ENCODE peak calls at places on chromosomes 7 and 10, in nine cellular contexts. One of them, this sample, is unnamed.

GRCh38 chr10:3423411-3423810 is 250.8 kb upstream of the PITRM1 start:
- DNase-seq in left ventricle myocardium inferior: no peak
- DNase-seq in thoracic aorta: no peak
- DNase-seq in H7: no peak
- DNase-seq in astrocyte: no peak
- DNase-seq in uterus: no peak
- DNase-seq in left lung: peak; percentile 67
- DNase-seq in Karpas-422: no peak
- DNase-seq in fibroblast of lung: no peak
- DNase-seq in this sample: no peak

GRCh38 chr7:87513735-87514319 is 38.3 kb upstream of the ABCB4 start:
- DNase-seq in left ventricle myocardium inferior: no peak
- DNase-seq in thoracic aorta: no peak
- DNase-seq in H7: no peak
- DNase-seq in astrocyte: no peak
- DNase-seq in uterus: no peak
- DNase-seq in left lung: no peak
- DNase-seq in Karpas-422: no peak
- DNase-seq in fibroblast of lung: no peak
- DNase-seq in this sample: no peak

GRCh38 chr7:46559194-46559576 is 638.1 kb upstream of the IGFBP3 start:
- DNase-seq in left ventricle myocardium inferior: no peak
- DNase-seq in thoracic aorta: no peak
- DNase-seq in H7: no peak
- DNase-seq in astrocyte: peak; percentile 85
- DNase-seq in uterus: no peak
- DNase-seq in left lung: no peak
- DNase-seq in Karpas-422: no peak
- DNase-seq in fibroblast of lung: peak; percentile 95
- DNase-seq in this sample: no peak

GRCh38 chr10:33376976-33377657 is 42.6 kb upstream of the NRP1 start:
- DNase-seq in left ventricle myocardium inferior: no peak
- DNase-seq in thoracic aorta: no peak
- DNase-seq in H7: no peak
- DNase-seq in astrocyte: peak; percentile 83
- DNase-seq in uterus: no peak
- DNase-seq in left lung: no peak
- DNase-seq in Karpas-422: no peak
- DNase-seq in fibroblast of lung: peak; percentile 81
- DNase-seq in this sample: peak; percentile 44

GRCh38 chr10:105109164-105109563 is 468.1 kb downstream of the SORCS3 start:
- DNase-seq in left ventricle myocardium inferior: no peak
- DNase-seq in thoracic aorta: no peak
- DNase-seq in H7: no peak
- DNase-seq in astrocyte: no peak
- DNase-seq in uterus: no peak
- DNase-seq in left lung: no peak
- DNase-seq in Karpas-422: no peak
- DNase-seq in fibroblast of lung: no peak
- DNase-seq in this sample: no peak

GRCh38 chr10:46019541-46020343 is 10.7 kb downstream of the NCOA4 start:
- DNase-seq in left ventricle myocardium inferior: no peak
- DNase-seq in thoracic aorta: no peak
- DNase-seq in H7: no peak
- DNase-seq in astrocyte: no peak
- DNase-seq in uterus: no peak
- DNase-seq in left lung: no peak
- DNase-seq in Karpas-422: peak; percentile 92
- DNase-seq in fibroblast of lung: no peak
- DNase-seq in this sample: no peak

GRCh38 chr7:100949227-100949930 is at the start of gene MUC3A:
- DNase-seq in left ventricle myocardium inferior: no peak
- DNase-seq in thoracic aorta: no peak
- DNase-seq in H7: peak; percentile 70
- DNase-seq in astrocyte: no peak
- DNase-seq in uterus: no peak
- DNase-seq in left lung: no peak
- DNase-seq in Karpas-422: no peak
- DNase-seq in fibroblast of lung: no peak
- DNase-seq in this sample: no peak

GRCh38 chr7:108079291-108080057 is 50.7 kb downstream of the LAMB4 start:
- DNase-seq in left ventricle myocardium inferior: no peak
- DNase-seq in thoracic aorta: no peak
- DNase-seq in H7: no peak
- DNase-seq in astrocyte: peak; percentile 93
- DNase-seq in uterus: no peak
- DNase-seq in left lung: no peak
- DNase-seq in Karpas-422: no peak
- DNase-seq in fibroblast of lung: peak; percentile 97
- DNase-seq in this sample: peak; percentile 74

GRCh38 chr7:111559665-111560064 is 2.6 kb downstream of the IMMP2L start:
- DNase-seq in left ventricle myocardium inferior: no peak
- DNase-seq in thoracic aorta: no peak
- DNase-seq in H7: no peak
- DNase-seq in astrocyte: no peak
- DNase-seq in uterus: no peak
- DNase-seq in left lung: no peak
- DNase-seq in Karpas-422: no peak
- DNase-seq in fibroblast of lung: no peak
- DNase-seq in this sample: no peak

GRCh38 chr7:111561909-111562732 is at the start of gene IMMP2L:
- DNase-seq in left ventricle myocardium inferior: peak; percentile 89
- DNase-seq in thoracic aorta: peak; percentile 30
- DNase-seq in H7: peak; percentile 93
- DNase-seq in astrocyte: peak; percentile 65
- DNase-seq in uterus: peak; percentile 94
- DNase-seq in left lung: peak; percentile 96
- DNase-seq in Karpas-422: peak; percentile 96
- DNase-seq in fibroblast of lung: peak; percentile 81
- DNase-seq in this sample: peak; percentile 76

GRCh38 chr7:111561659-111561908 is 708 bp downstream of the IMMP2L start:
- DNase-seq in left ventricle myocardium inferior: no peak
- DNase-seq in thoracic aorta: no peak
- DNase-seq in H7: no peak
- DNase-seq in astrocyte: no peak
- DNase-seq in uterus: no peak
- DNase-seq in left lung: no peak
- DNase-seq in Karpas-422: no peak
- DNase-seq in fibroblast of lung: no peak
- DNase-seq in this sample: no peak

GRCh38 chr7:111558948-111559347 is 3.3 kb downstream of the IMMP2L start:
- DNase-seq in left ventricle myocardium inferior: no peak
- DNase-seq in thoracic aorta: no peak
- DNase-seq in H7: no peak
- DNase-seq in astrocyte: no peak
- DNase-seq in uterus: no peak
- DNase-seq in left lung: no peak
- DNase-seq in Karpas-422: no peak
- DNase-seq in fibroblast of lung: peak; percentile 41
- DNase-seq in this sample: no peak

DNA sequence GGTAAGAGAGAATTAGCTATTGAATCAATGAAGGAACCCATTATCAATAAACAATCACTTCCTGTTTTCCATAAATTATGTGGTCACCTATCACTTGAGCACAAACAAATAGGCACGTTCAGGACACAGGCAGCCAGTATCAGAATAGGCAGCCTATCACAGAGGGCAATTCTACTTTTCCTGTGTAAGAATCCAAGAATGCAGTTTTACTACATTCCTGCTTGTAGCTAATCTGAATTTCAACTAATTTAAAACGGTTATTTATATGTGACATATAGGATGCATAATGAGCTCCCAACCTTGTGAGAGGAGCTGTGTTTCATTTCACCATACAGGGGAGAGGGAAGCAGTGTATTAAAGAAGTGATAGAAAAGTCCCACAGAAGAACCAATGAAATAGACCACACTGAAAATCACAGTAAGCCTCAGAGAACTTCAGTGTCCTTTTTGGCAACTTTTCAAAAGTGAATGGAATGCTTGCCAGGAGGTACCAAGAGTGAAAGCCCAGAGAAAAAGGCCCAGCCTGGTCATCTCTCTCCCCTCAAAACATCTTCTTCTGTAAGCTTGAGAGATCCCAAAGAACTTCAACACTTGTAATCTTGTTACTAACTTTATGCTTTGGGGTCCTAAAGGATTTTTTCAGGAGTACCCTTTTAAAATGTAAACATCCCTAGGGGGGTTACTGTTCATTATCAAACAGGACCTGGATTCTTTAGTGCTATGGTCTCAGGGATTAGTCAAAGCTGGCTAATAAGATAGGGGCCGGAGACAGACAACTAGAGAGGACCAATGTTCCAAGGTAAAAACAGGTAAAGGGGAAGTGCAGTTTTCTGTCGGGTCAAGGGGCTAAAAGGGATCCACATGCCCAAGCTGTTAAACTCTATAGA is 1.3 kb downstream of the IMMP2L start:
- DNase-seq in left ventricle myocardium inferior: no peak
- DNase-seq in thoracic aorta: no peak
- DNase-seq in H7: no peak
- DNase-seq in astrocyte: peak; percentile 19
- DNase-seq in uterus: no peak
- DNase-seq in left lung: no peak
- DNase-seq in Karpas-422: peak; percentile 74
- DNase-seq in fibroblast of lung: peak; percentile 61
- DNase-seq in this sample: no peak
- H3K4me3 ChIP-seq in left ventricle myocardium inferior: peak overlapping the region; percentile 81
- H3K4me3 ChIP-seq in thoracic aorta: peak overlapping the region; percentile 95
- H3K4me3 ChIP-seq in H7: peak overlapping the region; percentile 92
- H3K4me3 ChIP-seq in astrocyte: peak overlapping the region; percentile 70
- H3K4me3 ChIP-seq in uterus: peak overlapping the region; percentile 99
- H3K4me3 ChIP-seq in left lung: peak overlapping the region; percentile 58
- H3K4me3 ChIP-seq in Karpas-422: peak overlapping the region; percentile 81
- H3K4me3 ChIP-seq in fibroblast of lung: peak overlapping the region; percentile 71
- H3K4me3 ChIP-seq in this sample: peak overlapping the region; percentile 96

GRCh38 chr10:120951288-120951687 is 100.1 kb downstream of the WDR11 start:
- DNase-seq in left ventricle myocardium inferior: no peak
- DNase-seq in thoracic aorta: no peak
- DNase-seq in H7: no peak
- DNase-seq in astrocyte: no peak
- DNase-seq in uterus: no peak
- DNase-seq in left lung: no peak
- DNase-seq in Karpas-422: no peak
- DNase-seq in fibroblast of lung: no peak
- DNase-seq in this sample: no peak

GRCh38 chr10:120948889-120949382 is 97.8 kb downstream of the WDR11 start:
- DNase-seq in left ventricle myocardium inferior: peak; percentile 75
- DNase-seq in thoracic aorta: no peak
- DNase-seq in H7: peak; percentile 95
- DNase-seq in astrocyte: peak; percentile 31
- DNase-seq in uterus: peak; percentile 57
- DNase-seq in left lung: peak; percentile 83
- DNase-seq in Karpas-422: peak; percentile 89
- DNase-seq in fibroblast of lung: peak; percentile 63
- DNase-seq in this sample: no peak

GRCh38 chr10:120950103-120950561 is 99.0 kb downstream of the WDR11 start:
- DNase-seq in left ventricle myocardium inferior: no peak
- DNase-seq in thoracic aorta: no peak
- DNase-seq in H7: peak; percentile 71
- DNase-seq in astrocyte: peak; percentile 30
- DNase-seq in uterus: no peak
- DNase-seq in left lung: peak; percentile 73
- DNase-seq in Karpas-422: no peak
- DNase-seq in fibroblast of lung: peak; percentile 11
- DNase-seq in this sample: no peak

GRCh38 chr10:120946497-120946896 is 95.3 kb downstream of the WDR11 start:
- DNase-seq in left ventricle myocardium inferior: no peak
- DNase-seq in thoracic aorta: no peak
- DNase-seq in H7: no peak
- DNase-seq in astrocyte: no peak
- DNase-seq in uterus: peak; percentile 38
- DNase-seq in left lung: no peak
- DNase-seq in Karpas-422: no peak
- DNase-seq in fibroblast of lung: no peak
- DNase-seq in this sample: no peak

DNA sequence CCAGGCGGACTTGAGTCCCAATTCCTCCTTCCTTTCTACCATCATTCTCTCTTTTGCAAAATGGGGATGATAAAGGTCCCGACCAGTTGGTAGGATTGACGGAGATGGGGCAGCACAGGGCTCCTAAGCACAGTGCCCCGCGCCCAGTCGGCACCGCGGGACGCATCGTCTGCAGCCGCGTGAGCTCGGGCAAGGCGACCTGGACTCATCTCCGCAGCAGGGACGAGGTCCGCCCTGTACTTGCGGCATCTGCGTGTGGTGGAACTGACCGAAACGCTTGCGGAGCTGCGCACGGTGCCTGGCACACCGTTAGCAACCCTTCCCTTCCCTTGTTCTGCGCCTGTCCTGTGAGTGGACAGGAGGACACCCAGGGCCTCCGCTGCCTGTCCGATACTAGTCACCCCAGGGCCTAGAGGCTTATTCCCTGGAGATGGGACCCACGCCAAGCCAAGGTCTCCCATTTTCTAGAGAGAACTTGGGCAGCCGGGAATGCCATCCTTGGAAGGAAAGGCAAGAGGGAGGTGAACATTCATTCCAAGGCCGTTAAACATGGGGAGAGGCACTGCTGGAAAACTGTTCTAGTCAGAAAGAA is 98.4 kb downstream of the WDR11 start:
- DNase-seq in left ventricle myocardium inferior: no peak
- DNase-seq in thoracic aorta: no peak
- DNase-seq in H7: peak; percentile 71
- DNase-seq in astrocyte: no peak
- DNase-seq in uterus: no peak
- DNase-seq in left lung: peak; percentile 64
- DNase-seq in Karpas-422: no peak
- DNase-seq in fibroblast of lung: no peak
- DNase-seq in this sample: no peak
- H3K4me3 ChIP-seq in left ventricle myocardium inferior: peak overlapping the region; percentile 62
- H3K4me3 ChIP-seq in thoracic aorta: peak overlapping the region; percentile 78
- H3K4me3 ChIP-seq in H7: peak overlapping the region; percentile 44
- H3K4me3 ChIP-seq in astrocyte: peak overlapping the region; percentile 57
- H3K4me3 ChIP-seq in uterus: peak overlapping the region; percentile 20
- H3K4me3 ChIP-seq in left lung: peak overlapping the region; percentile 22
- H3K4me3 ChIP-seq in Karpas-422: no peak overlapping the region
- H3K4me3 ChIP-seq in fibroblast of lung: no peak overlapping the region
- H3K4me3 ChIP-seq in this sample: no peak overlapping the region

DNA sequence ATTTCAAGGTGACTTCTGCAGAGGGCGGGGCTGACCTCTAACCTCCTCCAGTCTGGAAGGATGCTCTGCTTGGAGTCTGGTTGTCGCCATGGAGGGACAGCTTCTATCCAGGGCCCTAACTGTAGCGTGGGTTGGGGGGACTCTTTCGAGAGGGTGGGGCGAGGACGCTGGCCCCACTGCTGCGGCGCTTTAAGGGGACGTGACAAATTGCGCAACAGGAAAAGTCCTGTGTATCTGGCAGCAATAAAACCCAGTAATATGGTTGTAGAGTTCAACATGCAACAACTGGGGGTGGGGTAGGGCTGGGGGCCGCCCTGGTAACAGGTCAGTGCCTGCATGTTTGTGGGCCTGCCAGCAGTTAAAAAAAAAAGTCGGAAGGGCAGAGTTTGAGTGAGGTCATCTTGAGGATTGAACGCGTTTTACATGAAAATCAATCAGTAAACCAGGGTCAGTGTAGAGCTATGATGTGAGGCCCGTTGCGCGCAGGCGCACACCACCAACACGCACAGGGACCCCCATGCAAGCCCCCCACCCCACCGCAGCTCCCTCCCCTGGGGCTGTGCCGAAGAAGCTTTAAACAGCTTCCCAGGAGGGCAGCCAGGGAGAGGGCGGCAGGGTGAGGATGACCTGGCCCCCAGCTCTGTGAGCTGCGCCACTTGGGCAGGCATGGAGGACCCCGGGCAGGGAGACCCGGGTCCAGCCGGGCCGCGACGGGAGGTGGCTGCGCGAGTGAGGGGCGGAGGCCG is 4.3 kb downstream of the SHH start:
- DNase-seq in left ventricle myocardium inferior: no peak
- DNase-seq in thoracic aorta: no peak
- DNase-seq in H7: peak; percentile 60
- DNase-seq in astrocyte: no peak
- DNase-seq in uterus: no peak
- DNase-seq in left lung: peak; percentile 24
- DNase-seq in Karpas-422: no peak
- DNase-seq in fibroblast of lung: no peak
- DNase-seq in this sample: no peak
- H3K4me3 ChIP-seq in left ventricle myocardium inferior: peak overlapping the region; percentile 55
- H3K4me3 ChIP-seq in thoracic aorta: no peak overlapping the region
- H3K4me3 ChIP-seq in H7: peak overlapping the region; percentile 42
- H3K4me3 ChIP-seq in astrocyte: no peak overlapping the region
- H3K4me3 ChIP-seq in uterus: no peak overlapping the region
- H3K4me3 ChIP-seq in left lung: peak overlapping the region; percentile 32
- H3K4me3 ChIP-seq in Karpas-422: no peak overlapping the region
- H3K4me3 ChIP-seq in fibroblast of lung: no peak overlapping the region
- H3K4me3 ChIP-seq in this sample: no peak overlapping the region

GRCh38 chr7:90613088-90613498 is 17.0 kb downstream of the CDK14 start:
- DNase-seq in left ventricle myocardium inferior: no peak
- DNase-seq in thoracic aorta: no peak
- DNase-seq in H7: no peak
- DNase-seq in astrocyte: peak; percentile 61
- DNase-seq in uterus: no peak
- DNase-seq in left lung: no peak
- DNase-seq in Karpas-422: peak; percentile 72
- DNase-seq in fibroblast of lung: no peak
- DNase-seq in this sample: no peak
- H3K4me3 ChIP-seq in left ventricle myocardium inferior: no peak overlapping the region
- H3K4me3 ChIP-seq in thoracic aorta: no peak overlapping the region
- H3K4me3 ChIP-seq in H7: no peak overlapping the region
- H3K4me3 ChIP-seq in astrocyte: no peak overlapping the region
- H3K4me3 ChIP-seq in uterus: no peak overlapping the region
- H3K4me3 ChIP-seq in left lung: no peak overlapping the region
- H3K4me3 ChIP-seq in Karpas-422: peak overlapping the region; percentile 17
- H3K4me3 ChIP-seq in fibroblast of lung: no peak overlapping the region
- H3K4me3 ChIP-seq in this sample: no peak overlapping the region

This sample was measured in SJSA1.